ENCODE peak calls at places on chromosomes 5 and 9, in seven cellular contexts. One of them, this sample, is unnamed.

GRCh38 chr5:127912411-127912810 is 171.2 kb upstream of the SLC12A2 start:
- DNase-seq in esophagus squamous epithelium: no peak
- DNase-seq in fibroblast of the aortic adventitia: no peak
- DNase-seq in epithelial cell of esophagus: no peak
- DNase-seq in GM12865: no peak
- DNase-seq in transverse colon: no peak
- DNase-seq in cardiac muscle cell: no peak
- DNase-seq in this sample: no peak

GRCh38 chr5:151107738-151108520 is 27.1 kb upstream of the TNIP1 start:
- DNase-seq in GM12865: no peak
- DNase-seq in fibroblast of the aortic adventitia: peak; percentile 60
- DNase-seq in epithelial cell of esophagus: peak; percentile 53
- DNase-seq in cardiac muscle cell: peak; percentile 71
- DNase-seq in esophagus squamous epithelium: no peak
- DNase-seq in transverse colon: peak; percentile 67
- DNase-seq in this sample: peak; percentile 50

GRCh38 chr9:33884856-33885701 is 68.1 kb downstream of the UBE2R2 start:
- DNase-seq in esophagus squamous epithelium: no peak
- DNase-seq in GM12865: no peak
- DNase-seq in epithelial cell of esophagus: peak; percentile 13
- DNase-seq in transverse colon: peak; percentile 26
- DNase-seq in fibroblast of the aortic adventitia: peak; percentile 83
- DNase-seq in cardiac muscle cell: peak; percentile 76
- DNase-seq in this sample: peak; percentile 84

GRCh38 chr5:38329132-38329715 is 70.9 kb downstream of the EGFLAM start:
- DNase-seq in epithelial cell of esophagus: peak; percentile 74
- DNase-seq in transverse colon: no peak
- DNase-seq in fibroblast of the aortic adventitia: no peak
- DNase-seq in cardiac muscle cell: peak; percentile 23
- DNase-seq in GM12865: no peak
- DNase-seq in esophagus squamous epithelium: no peak
- DNase-seq in this sample: peak; percentile 32

GRCh38 chr5:91484662-91485061 is 101.5 kb upstream of the ARRDC3 start:
- DNase-seq in esophagus squamous epithelium: no peak
- DNase-seq in fibroblast of the aortic adventitia: no peak
- DNase-seq in epithelial cell of esophagus: no peak
- DNase-seq in transverse colon: no peak
- DNase-seq in GM12865: no peak
- DNase-seq in cardiac muscle cell: no peak
- DNase-seq in this sample: no peak

GRCh38 chr9:134460904-134461303 is 134.6 kb downstream of the RXRA start:
- DNase-seq in esophagus squamous epithelium: no peak
- DNase-seq in transverse colon: peak; percentile 39
- DNase-seq in GM12865: no peak
- DNase-seq in cardiac muscle cell: no peak
- DNase-seq in fibroblast of the aortic adventitia: no peak
- DNase-seq in epithelial cell of esophagus: no peak
- DNase-seq in this sample: no peak

GRCh38 chr5:58999804-59000595 is 417.1 kb downstream of the RAB3C start:
- DNase-seq in esophagus squamous epithelium: no peak
- DNase-seq in transverse colon: no peak
- DNase-seq in fibroblast of the aortic adventitia: no peak
- DNase-seq in GM12865: no peak
- DNase-seq in cardiac muscle cell: no peak
- DNase-seq in epithelial cell of esophagus: no peak
- DNase-seq in this sample: no peak

GRCh38 chr5:133347039-133347438 is 265.3 kb downstream of the FSTL4 start:
- DNase-seq in GM12865: peak; percentile 49
- DNase-seq in cardiac muscle cell: no peak
- DNase-seq in esophagus squamous epithelium: no peak
- DNase-seq in transverse colon: no peak
- DNase-seq in fibroblast of the aortic adventitia: no peak
- DNase-seq in epithelial cell of esophagus: no peak
- DNase-seq in this sample: no peak

GRCh38 chr5:109485030-109485429 is 75.3 kb upstream of the PJA2 start:
- DNase-seq in fibroblast of the aortic adventitia: peak; percentile 48
- DNase-seq in epithelial cell of esophagus: peak; percentile 23
- DNase-seq in cardiac muscle cell: peak; percentile 11
- DNase-seq in esophagus squamous epithelium: no peak
- DNase-seq in transverse colon: peak; percentile 78
- DNase-seq in GM12865: no peak
- DNase-seq in this sample: peak; percentile 11

GRCh38 chr5:176619203-176619568 is 9.2 kb upstream of the GPRIN1 start:
- DNase-seq in epithelial cell of esophagus: peak; percentile 83
- DNase-seq in esophagus squamous epithelium: no peak
- DNase-seq in GM12865: peak; percentile 69
- DNase-seq in transverse colon: peak; percentile 47
- DNase-seq in fibroblast of the aortic adventitia: peak; percentile 79
- DNase-seq in cardiac muscle cell: peak; percentile 90
- DNase-seq in this sample: peak; percentile 89
- H3K4me3 ChIP-seq in epithelial cell of esophagus: no peak overlapping the region
- H3K4me3 ChIP-seq in esophagus squamous epithelium: no peak overlapping the region
- H3K4me3 ChIP-seq in GM12865: no peak overlapping the region
- H3K4me3 ChIP-seq in transverse colon: no peak overlapping the region
- H3K4me3 ChIP-seq in fibroblast of the aortic adventitia: peak overlapping the region; percentile 33
- H3K4me3 ChIP-seq in cardiac muscle cell: no peak overlapping the region
- H3K4me3 ChIP-seq in this sample: no peak overlapping the region

GRCh38 chr5:140360101-140360500 is at the start of gene SLC4A9:
- DNase-seq in transverse colon: no peak
- DNase-seq in esophagus squamous epithelium: no peak
- DNase-seq in epithelial cell of esophagus: no peak
- DNase-seq in cardiac muscle cell: no peak
- DNase-seq in fibroblast of the aortic adventitia: no peak
- DNase-seq in GM12865: no peak
- DNase-seq in this sample: no peak

GRCh38 chr5:140356878-140357730 is 2.9 kb upstream of the SLC4A9 start:
- DNase-seq in transverse colon: no peak
- DNase-seq in esophagus squamous epithelium: no peak
- DNase-seq in fibroblast of the aortic adventitia: no peak
- DNase-seq in epithelial cell of esophagus: no peak
- DNase-seq in GM12865: peak; percentile 35
- DNase-seq in cardiac muscle cell: no peak
- DNase-seq in this sample: no peak

GRCh38 chr5:140357731-140358093 is 2.3 kb upstream of the SLC4A9 start:
- DNase-seq in epithelial cell of esophagus: peak; percentile 88
- DNase-seq in transverse colon: peak; percentile 91
- DNase-seq in fibroblast of the aortic adventitia: peak; percentile 88
- DNase-seq in GM12865: peak; percentile 89
- DNase-seq in esophagus squamous epithelium: peak; percentile 38
- DNase-seq in cardiac muscle cell: peak; percentile 91
- DNase-seq in this sample: peak; percentile 91

GRCh38 chr5:140360681-140361479 is 886 bp downstream of the SLC4A9 start:
- DNase-seq in transverse colon: no peak
- DNase-seq in epithelial cell of esophagus: no peak
- DNase-seq in cardiac muscle cell: no peak
- DNase-seq in GM12865: no peak
- DNase-seq in fibroblast of the aortic adventitia: no peak
- DNase-seq in esophagus squamous epithelium: no peak
- DNase-seq in this sample: no peak

GRCh38 chr5:140358738-140359310 is 1.2 kb upstream of the SLC4A9 start:
- DNase-seq in GM12865: no peak
- DNase-seq in transverse colon: no peak
- DNase-seq in cardiac muscle cell: peak; percentile 58
- DNase-seq in fibroblast of the aortic adventitia: peak; percentile 51
- DNase-seq in epithelial cell of esophagus: peak; percentile 50
- DNase-seq in esophagus squamous epithelium: no peak
- DNase-seq in this sample: peak; percentile 59
- TF ChIP-seq CTCF in GM12865: no peak
- TF ChIP-seq CTCF in transverse colon: no peak
- TF ChIP-seq CTCF in cardiac muscle cell: peak; percentile 59
- TF ChIP-seq CTCF in fibroblast of the aortic adventitia: peak; percentile 65
- TF ChIP-seq CTCF in epithelial cell of esophagus: peak; percentile 52
- TF ChIP-seq CTCF in esophagus squamous epithelium: no peak
- TF ChIP-seq CTCF in this sample: peak; percentile 70

GRCh38 chr5:146620031-146620662 is 104.2 kb upstream of the GPR151 start:
- DNase-seq in GM12865: no peak
- DNase-seq in transverse colon: no peak
- DNase-seq in cardiac muscle cell: no peak
- DNase-seq in esophagus squamous epithelium: no peak
- DNase-seq in fibroblast of the aortic adventitia: no peak
- DNase-seq in epithelial cell of esophagus: no peak
- DNase-seq in this sample: no peak
- H3K4me3 ChIP-seq in GM12865: no peak overlapping the region
- H3K4me3 ChIP-seq in transverse colon: no peak overlapping the region
- H3K4me3 ChIP-seq in cardiac muscle cell: no peak overlapping the region
- H3K4me3 ChIP-seq in esophagus squamous epithelium: no peak overlapping the region
- H3K4me3 ChIP-seq in fibroblast of the aortic adventitia: no peak overlapping the region
- H3K4me3 ChIP-seq in epithelial cell of esophagus: no peak overlapping the region
- H3K4me3 ChIP-seq in this sample: no peak overlapping the region

GRCh38 chr9:5480919-5481743 is 29.2 kb upstream of the PDCD1LG2 start:
- DNase-seq in transverse colon: no peak
- DNase-seq in GM12865: no peak
- DNase-seq in fibroblast of the aortic adventitia: no peak
- DNase-seq in epithelial cell of esophagus: no peak
- DNase-seq in esophagus squamous epithelium: no peak
- DNase-seq in cardiac muscle cell: no peak
- DNase-seq in this sample: no peak
- TF ChIP-seq CTCF in transverse colon: no peak
- TF ChIP-seq CTCF in GM12865: no peak
- TF ChIP-seq CTCF in fibroblast of the aortic adventitia: peak; percentile 20
- TF ChIP-seq CTCF in epithelial cell of esophagus: peak; percentile 25
- TF ChIP-seq CTCF in esophagus squamous epithelium: no peak
- TF ChIP-seq CTCF in cardiac muscle cell: peak; percentile 17
- TF ChIP-seq CTCF in this sample: peak; percentile 25